ENCODE peak calls at places on chromosomes 11 and 22, in seven cellular contexts. C is transverse colon, M is lower lobe of right lung, U is lung, B is PC-9, I is mesendoderm, H is neuronal stem cell. V is an unnamed sample.

GRCh38 chr11:20474176-20474950 is 86.8 kb downstream of the PRMT3 start:
- DNase-seq in M (no peak), B (no peak), I (peak; percentile 51), H (no peak), U (no peak), C (no peak), V (no peak)

GRCh38 chr11:22798890-22799289 is 30.7 kb downstream of the SVIP start:
- DNase-seq in M (no peak), B (no peak), I (no peak), U (no peak), H (no peak), C (no peak), V (no peak)

GRCh38 chr22:47115518-47115890 is 353.1 kb downstream of the TBC1D22A start:
- DNase-seq in H (no peak), B (no peak), I (no peak), U (no peak), C (no peak), M (no peak), V (no peak)

GRCh38 chr22:39229688-39230260 is 15.0 kb downstream of the PDGFB start:
- DNase-seq in M (no peak), B (no peak), C (no peak), I (no peak), H (no peak), U (no peak), V (no peak)

GRCh38 chr11:44633641-44634040 is 68.2 kb downstream of the CD82 start:
- DNase-seq in H (no peak), B (no peak), U (peak; percentile 25), M (no peak), I (peak; percentile 31), C (no peak), V (no peak)

GRCh38 chr11:19191530-19192169 is 10.1 kb downstream of the CSRP3 start:
- DNase-seq in H (no peak), C (peak; percentile 13), B (no peak), M (no peak), I (peak; percentile 8), U (no peak), V (peak; percentile 43)

GRCh38 chr11:105861225-105861624 is 160.8 kb downstream of the MSANTD4 start:
- DNase-seq in U (no peak), B (no peak), I (peak; percentile 10), C (no peak), M (no peak), H (no peak), V (no peak)

GRCh38 chr11:46845440-46845739 is 690 bp downstream of the CKAP5 start:
- DNase-seq in H (peak; percentile 2), I (no peak), U (no peak), M (no peak), C (no peak), B (no peak), V (no peak)

GRCh38 chr11:46528445-46529085 is 65.3 kb downstream of the AMBRA1 start:
- DNase-seq in U (no peak), I (no peak), H (no peak), B (no peak), C (no peak), M (no peak), V (no peak)

GRCh38 chr11:78784321-78785061 is 209.8 kb upstream of the NARS2 start:
- DNase-seq in B (no peak), H (no peak), I (no peak), M (no peak), U (no peak), C (no peak), V (no peak)

GRCh38 chr11:61545341-61545740 is 35.5 kb downstream of the SYT7 start:
- DNase-seq in C (no peak), I (peak; percentile 55), H (no peak), U (no peak), B (no peak), M (no peak), V (no peak)

GRCh38 chr11:16607675-16608644 is 130.5 kb upstream of the C11orf58 start:
- DNase-seq in I (peak; percentile 95), H (peak; percentile 88), M (peak; percentile 51), U (peak; percentile 50), C (peak; percentile 39), B (peak; percentile 61), V (peak; percentile 71)

GRCh38 chr22:47091241-47091691 is 328.8 kb downstream of the TBC1D22A start:
- DNase-seq in I (no peak), U (no peak), M (no peak), B (no peak), H (no peak), C (no peak), V (no peak)

GRCh38 chr11:44143987-44144909 is 48.8 kb downstream of the EXT2 start:
- DNase-seq in B (peak; percentile 99), I (no peak), M (no peak), C (no peak), H (no peak), U (no peak), V (no peak)

GRCh38 chr22:41825376-41825775 is 7.5 kb upstream of the SREBF2 start:
- DNase-seq in U (no peak), I (peak; percentile 75), H (no peak), C (no peak), B (no peak), M (no peak), V (no peak)

GRCh38 chr22:23767673-23768548 is at the start of gene CHCHD10:
- DNase-seq in U (peak; percentile 81), I (peak; percentile 92), C (peak; percentile 90), H (peak; percentile 87), M (peak; percentile 89), B (peak; percentile 62), V (peak; percentile 87)

GRCh38 chr22:22820626-22821025 is 67.0 kb upstream of the IGLL5 start:
- DNase-seq in B (no peak), I (no peak), U (no peak), M (no peak), H (no peak), C (no peak), V (no peak)

GRCh38 chr11:69468236-69468635 is 13.2 kb upstream of the LINC01488 start:
- DNase-seq in B (no peak), H (no peak), I (no peak), U (no peak), C (no peak), M (peak; percentile 20), V (no peak)

GRCh38 chr11:10606536-10607208 is 38.2 kb upstream of the LYVE1 start:
- DNase-seq in H (no peak), I (no peak), U (peak; percentile 30), M (no peak), B (no peak), C (no peak), V (no peak)

GRCh38 chr22:46726066-46726985 is 11.7 kb downstream of the CERK start:
- DNase-seq in M (no peak), B (no peak), C (no peak), I (no peak), U (no peak), H (no peak), V (no peak)

GRCh38 chr11:112882494-112883381 is 78.5 kb upstream of the NCAM1 start:
- DNase-seq in I (no peak), U (no peak), M (no peak), H (no peak), B (no peak), C (no peak), V (no peak)

GRCh38 chr11:3152471-3153110 is 12.5 kb downstream of the OSBPL5 start:
- DNase-seq in C (no peak), B (no peak), H (no peak), I (no peak), M (no peak), U (no peak), V (no peak)

GRCh38 chr11:3149852-3150188 is 15.3 kb downstream of the OSBPL5 start:
- DNase-seq in B (no peak), M (no peak), I (no peak), U (no peak), C (no peak), H (no peak), V (no peak)

GRCh38 chr11:3148255-3148989 is 16.7 kb downstream of the OSBPL5 start:
- DNase-seq in I (peak; percentile 91), B (no peak), C (peak; percentile 66), U (no peak), H (no peak), M (no peak), V (no peak)

GRCh38 chr11:3148990-3149851 is 15.9 kb downstream of the OSBPL5 start:
- DNase-seq in I (peak; percentile 71), U (no peak), H (no peak), B (no peak), M (no peak), C (no peak), V (no peak)

DNA sequence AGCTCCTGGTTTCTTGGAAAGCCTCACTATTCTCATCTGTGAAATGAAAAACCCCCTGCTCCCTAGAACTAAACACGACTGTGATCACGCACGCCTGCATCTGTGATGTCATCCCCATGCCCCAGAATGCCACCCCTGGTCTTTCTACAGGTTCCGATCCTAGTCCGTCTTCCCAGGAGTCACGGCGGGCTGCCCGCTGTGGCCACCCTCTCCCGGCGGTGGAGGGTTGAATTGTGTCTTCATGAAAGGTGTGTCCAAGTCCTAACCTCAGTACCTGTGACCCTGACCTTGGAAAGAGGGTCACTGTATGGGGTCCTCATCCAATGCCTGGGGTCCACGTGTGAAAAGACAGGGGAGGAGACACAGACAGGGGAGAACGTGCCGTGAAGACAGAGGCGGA is 14.4 kb downstream of the OSBPL5 start:
- DNase-seq in B (no peak), M (no peak), C (no peak), I (no peak), U (no peak), H (no peak), V (peak; percentile 20)
- H3K4me1 ChIP-seq in B (no peaks in the 10 kb centered on the region), M (peaks cover 43% of the 10 kb centered on the region), C (peaks cover 46% of the 10 kb centered on the region), I (peaks cover 4% of the 10 kb centered on the region), U (no peaks in the 10 kb centered on the region), H (peaks cover 28% of the 10 kb centered on the region), V (no peaks in the 10 kb centered on the region)

GRCh38 chr11:114132427-114132826 is 72.9 kb downstream of the ZBTB16 start:
- DNase-seq in I (peak; percentile 23), U (no peak), H (no peak), M (no peak), C (peak; percentile 8), B (no peak), V (no peak)

GRCh38 chr11:114133548-114134329 is 74.2 kb downstream of the ZBTB16 start:
- DNase-seq in B (no peak), I (peak; percentile 16), M (no peak), H (no peak), U (no peak), C (peak; percentile 6), V (no peak)

GRCh38 chr11:114134870-114135269 is 75.4 kb downstream of the ZBTB16 start:
- DNase-seq in B (no peak), H (no peak), I (peak; percentile 68), C (peak; percentile 18), U (no peak), M (no peak), V (no peak)

GRCh38 chr11:114131366-114131963 is 72.0 kb downstream of the ZBTB16 start:
- DNase-seq in C (peak; percentile 8), U (no peak), M (no peak), I (no peak), B (no peak), H (no peak), V (no peak)

GRCh38 chr11:114132944-114133394 is 73.5 kb downstream of the ZBTB16 start:
- DNase-seq in U (no peak), C (no peak), B (no peak), M (no peak), H (no peak), I (no peak), V (no peak)
- H3K4me1 ChIP-seq in U (peaks cover 90% of the 10 kb centered on the region), C (peaks cover 87% of the 10 kb centered on the region), B (no peaks in the 10 kb centered on the region), M (peaks cover 100% of the 10 kb centered on the region), H (peaks cover 52% of the 10 kb centered on the region), I (peaks cover 9% of the 10 kb centered on the region), V (peaks cover 35% of the 10 kb centered on the region)

GRCh38 chr11:65311197-65311631 is 3.5 kb upstream of the CDC42EP2 start:
- DNase-seq in H (no peak), B (peak; percentile 94), I (peak; percentile 31), U (peak; percentile 51), M (peak; percentile 77), C (no peak), V (peak; percentile 40)
- H3K4me1 ChIP-seq in H (peaks cover 22% of the 10 kb centered on the region), B (peaks cover 61% of the 10 kb centered on the region), I (peaks cover 4% of the 10 kb centered on the region), U (peaks cover 4% of the 10 kb centered on the region), M (peaks cover 70% of the 10 kb centered on the region), C (peaks cover 35% of the 10 kb centered on the region), V (peaks cover 3% of the 10 kb centered on the region)

GRCh38 chr11:12725047-12725862 is 51.0 kb downstream of the TEAD1 start:
- DNase-seq in C (no peak), U (no peak), M (no peak), H (no peak), B (no peak), I (no peak), V (no peak)
- H3K4me1 ChIP-seq in C (peaks cover 34% of the 10 kb centered on the region), U (peaks cover 43% of the 10 kb centered on the region), M (peaks cover 32% of the 10 kb centered on the region), H (peaks cover 24% of the 10 kb centered on the region), B (peaks cover 82% of the 10 kb centered on the region), I (peaks cover 33% of the 10 kb centered on the region), V (peaks cover 5% of the 10 kb centered on the region)